ENCODE peak calls at places on chromosomes 12 and 14, in seven cellular contexts. Y is NCI-H510A treated with DMSO at 0.1 percent for 48 hours, N is T-helper 9 cell, V is non-pigmented ciliary epithelial cell, W is KBM-7, F is RPMI7951, E is astrocyte of the cerebellum. A is an unnamed sample.

GRCh38 chr12:24444634-24445033 is 495.2 kb upstream of the SOX5 start:
- DNase-seq in Y (no peak), N (no peak), V (no peak), W (no peak), F (no peak), E (no peak), A (no peak)

GRCh38 chr12:58408516-58408915 is 467.1 kb downstream of the ATP23 start:
- DNase-seq in Y (no peak), N (no peak), V (no peak), W (no peak), F (peak; percentile 82), E (no peak), A (no peak)

GRCh38 chr12:98422809-98423208 is 92.6 kb upstream of the TMPO start:
- DNase-seq in Y (no peak), N (no peak), V (no peak), W (no peak), F (peak; percentile 13), E (no peak), A (no peak)

GRCh38 chr14:52949711-52950409 is 990 bp downstream of the FERMT2 start:
- DNase-seq in Y (peak; percentile 25), N (no peak), V (no peak), W (peak; percentile 17), F (peak; percentile 60), E (no peak), A (peak; percentile 30)

GRCh38 chr12:65171073-65171472 is 1.7 kb downstream of the LEMD3 start:
- DNase-seq in Y (peak; percentile 30), N (no peak), V (no peak), W (no peak), F (no peak), E (no peak), A (no peak)

GRCh38 chr14:79496701-79497100 is 714.6 kb downstream of the DIO2 start:
- DNase-seq in Y (no peak), N (no peak), V (no peak), W (no peak), F (no peak), E (no peak), A (no peak)

GRCh38 chr12:47881826-47882427 is 22.9 kb downstream of the VDR start:
- DNase-seq in Y (no peak), N (no peak), V (peak; percentile 94), W (no peak), F (peak; percentile 98), E (peak; percentile 80), A (peak; percentile 72)

GRCh38 chr12:93793983-93794382 is 116.8 kb downstream of the CRADD start:
- DNase-seq in Y (no peak), N (no peak), V (no peak), W (no peak), F (peak; percentile 72), E (no peak), A (no peak)

GRCh38 chr14:105534586-105534985 is 8.2 kb downstream of the TMEM121 start:
- DNase-seq in Y (no peak), N (no peak), V (no peak), W (no peak), F (no peak), E (no peak), A (no peak)

GRCh38 chr12:81274619-81275018 is 196.7 kb downstream of the ACSS3 start:
- DNase-seq in Y (no peak), N (no peak), V (no peak), W (no peak), F (no peak), E (no peak), A (no peak)

GRCh38 chr12:662541-663292 is 528 bp downstream of the NINJ2 start:
- DNase-seq in Y (no peak), N (no peak), V (no peak), W (peak; percentile 81), F (peak; percentile 27), E (no peak), A (no peak)

GRCh38 chr12:79514730-79515525 is 175.8 kb downstream of the PAWR start:
- DNase-seq in Y (no peak), N (no peak), V (no peak), W (no peak), F (peak; percentile 31), E (no peak), A (no peak)

GRCh38 chr14:99733221-99733550 is 49.1 kb downstream of the CYP46A1 start:
- DNase-seq in Y (no peak), N (no peak), V (no peak), W (no peak), F (no peak), E (no peak), A (no peak)

GRCh38 chr12:30822385-30823139 is 67.8 kb upstream of the CAPRIN2 start:
- DNase-seq in Y (no peak), N (peak; percentile 1), V (peak; percentile 4), W (no peak), F (peak; percentile 32), E (no peak), A (no peak)

GRCh38 chr14:95101736-95102677 is 55.3 kb downstream of the DICER1 start:
- DNase-seq in Y (no peak), N (no peak), V (no peak), W (no peak), F (no peak), E (no peak), A (no peak)

GRCh38 chr14:50773632-50774541 is 57.1 kb downstream of the NIN start:
- DNase-seq in Y (peak; percentile 20), N (peak; percentile 7), V (no peak), W (peak; percentile 68), F (peak; percentile 15), E (peak; percentile 36), A (no peak)

GRCh38 chr14:63269561-63270225 is 49.0 kb downstream of the GPHB5 start:
- DNase-seq in Y (no peak), N (no peak), V (no peak), W (no peak), F (no peak), E (peak; percentile 26), A (no peak)

GRCh38 chr14:74647834-74648361 is 35.9 kb upstream of the LTBP2 start:
- DNase-seq in Y (peak; percentile 87), N (no peak), V (no peak), W (peak; percentile 51), F (no peak), E (no peak), A (no peak)

GRCh38 chr14:45810152-45810872 is 557.3 kb upstream of the MIS18BP1 start:
- DNase-seq in Y (no peak), N (no peak), V (no peak), W (no peak), F (peak; percentile 1), E (no peak), A (no peak)

GRCh38 chr14:41950428-41950827 is 343.8 kb downstream of the LRFN5 start:
- DNase-seq in Y (no peak), N (no peak), V (no peak), W (no peak), F (no peak), E (no peak), A (no peak)

GRCh38 chr12:29980304-29980703 is 196.6 kb upstream of the TMTC1 start:
- DNase-seq in Y (no peak), N (no peak), V (no peak), W (no peak), F (no peak), E (no peak), A (no peak)

GRCh38 chr12:80708535-80709328 is 1.3 kb downstream of the MYF6 start:
- DNase-seq in Y (no peak), N (no peak), V (no peak), W (no peak), F (no peak), E (no peak), A (no peak)

GRCh38 chr14:101665478-101666078 is 95.9 kb upstream of the PPP2R5C start:
- DNase-seq in Y (peak; percentile 75), N (no peak), V (peak; percentile 14), W (peak; percentile 68), F (peak; percentile 24), E (peak; percentile 26), A (no peak)

GRCh38 chr14:32358781-32359180 is 29.7 kb downstream of the AKAP6 start:
- DNase-seq in Y (no peak), N (no peak), V (no peak), W (no peak), F (no peak), E (no peak), A (no peak)